ENCODE peak calls at places on chromosomes 3 and 15, in six cellular contexts. One of them, this sample, is unnamed.

GRCh38 chr3:113890256-113890900 is 51.8 kb downstream of the GRAMD1C start:
- DNase-seq in tibial artery: no peak
- DNase-seq in right lobe of liver: peak
- DNase-seq in heart left ventricle: no peak
- DNase-seq in fibroblast of mammary gland: no peak
- DNase-seq in DND-41: no peak
- DNase-seq in this sample: no peak

GRCh38 chr3:86814321-86814720 is 176.6 kb downstream of the VGLL3 start:
- DNase-seq in tibial artery: no peak
- DNase-seq in right lobe of liver: no peak
- DNase-seq in heart left ventricle: no peak
- DNase-seq in fibroblast of mammary gland: no peak
- DNase-seq in DND-41: no peak
- DNase-seq in this sample: no peak

GRCh38 chr15:93139436-93139835 is 50.4 kb upstream of the RGMA start:
- DNase-seq in tibial artery: no peak
- DNase-seq in right lobe of liver: no peak
- DNase-seq in heart left ventricle: no peak
- DNase-seq in fibroblast of mammary gland: no peak
- DNase-seq in DND-41: no peak
- DNase-seq in this sample: no peak

GRCh38 chr15:71679223-71680078 is 130.9 kb upstream of the NR2E3 start:
- DNase-seq in tibial artery: no peak
- DNase-seq in right lobe of liver: no peak
- DNase-seq in heart left ventricle: no peak
- DNase-seq in fibroblast of mammary gland: peak
- DNase-seq in DND-41: no peak
- DNase-seq in this sample: peak

GRCh38 chr15:69165637-69166025 is 5.2 kb downstream of the GLCE start:
- DNase-seq in tibial artery: no peak
- DNase-seq in right lobe of liver: no peak
- DNase-seq in heart left ventricle: no peak
- DNase-seq in fibroblast of mammary gland: no peak
- DNase-seq in DND-41: no peak
- DNase-seq in this sample: no peak

GRCh38 chr3:194176274-194176991 is 40.5 kb downstream of the HES1 start:
- DNase-seq in tibial artery: no peak
- DNase-seq in right lobe of liver: no peak
- DNase-seq in heart left ventricle: no peak
- DNase-seq in fibroblast of mammary gland: no peak
- DNase-seq in DND-41: no peak
- DNase-seq in this sample: no peak

GRCh38 chr15:31262901-31263671 is 63.5 kb upstream of the KLF13 start:
- DNase-seq in tibial artery: peak
- DNase-seq in right lobe of liver: peak
- DNase-seq in heart left ventricle: no peak
- DNase-seq in fibroblast of mammary gland: peak
- DNase-seq in DND-41: no peak
- DNase-seq in this sample: no peak

GRCh38 chr3:195072916-195073564 is 197.9 kb downstream of the XXYLT1 start:
- DNase-seq in tibial artery: peak
- DNase-seq in right lobe of liver: peak
- DNase-seq in heart left ventricle: peak
- DNase-seq in fibroblast of mammary gland: no peak
- DNase-seq in DND-41: no peak
- DNase-seq in this sample: peak

GRCh38 chr15:72178976-72179585 is 18.5 kb downstream of the GRAMD2A start:
- DNase-seq in tibial artery: no peak
- DNase-seq in right lobe of liver: no peak
- DNase-seq in heart left ventricle: no peak
- DNase-seq in fibroblast of mammary gland: no peak
- DNase-seq in DND-41: no peak
- DNase-seq in this sample: no peak

GRCh38 chr3:155382396-155383042 is 89.0 kb upstream of the STRIT1 start:
- DNase-seq in tibial artery: peak
- DNase-seq in right lobe of liver: peak
- DNase-seq in heart left ventricle: peak
- DNase-seq in fibroblast of mammary gland: peak
- DNase-seq in DND-41: peak
- DNase-seq in this sample: peak

GRCh38 chr3:43231276-43232000 is 54.9 kb upstream of the SNRK start:
- DNase-seq in tibial artery: no peak
- DNase-seq in right lobe of liver: no peak
- DNase-seq in heart left ventricle: no peak
- DNase-seq in fibroblast of mammary gland: no peak
- DNase-seq in DND-41: no peak
- DNase-seq in this sample: no peak

GRCh38 chr15:62417444-62417843 is 252.4 kb upstream of the C2CD4B start:
- DNase-seq in tibial artery: no peak
- DNase-seq in right lobe of liver: no peak
- DNase-seq in heart left ventricle: no peak
- DNase-seq in fibroblast of mammary gland: peak
- DNase-seq in DND-41: no peak
- DNase-seq in this sample: no peak

GRCh38 chr3:41881233-41881821 is 80.6 kb downstream of the ULK4 start:
- DNase-seq in tibial artery: no peak
- DNase-seq in right lobe of liver: no peak
- DNase-seq in heart left ventricle: no peak
- DNase-seq in fibroblast of mammary gland: peak
- DNase-seq in DND-41: peak
- DNase-seq in this sample: peak

GRCh38 chr3:113277414-113277813 is 66.1 kb downstream of the BOC start:
- DNase-seq in tibial artery: no peak
- DNase-seq in right lobe of liver: no peak
- DNase-seq in heart left ventricle: no peak
- DNase-seq in fibroblast of mammary gland: no peak
- DNase-seq in DND-41: no peak
- DNase-seq in this sample: no peak

GRCh38 chr3:4634894-4635293 is 141.7 kb downstream of the ITPR1 start:
- DNase-seq in tibial artery: no peak
- DNase-seq in right lobe of liver: no peak
- DNase-seq in heart left ventricle: no peak
- DNase-seq in fibroblast of mammary gland: no peak
- DNase-seq in DND-41: no peak
- DNase-seq in this sample: no peak

GRCh38 chr15:89486726-89487050 is 9.7 kb downstream of the RHCG start:
- DNase-seq in tibial artery: peak
- DNase-seq in right lobe of liver: peak
- DNase-seq in heart left ventricle: no peak
- DNase-seq in fibroblast of mammary gland: no peak
- DNase-seq in DND-41: no peak
- DNase-seq in this sample: no peak

DNA sequence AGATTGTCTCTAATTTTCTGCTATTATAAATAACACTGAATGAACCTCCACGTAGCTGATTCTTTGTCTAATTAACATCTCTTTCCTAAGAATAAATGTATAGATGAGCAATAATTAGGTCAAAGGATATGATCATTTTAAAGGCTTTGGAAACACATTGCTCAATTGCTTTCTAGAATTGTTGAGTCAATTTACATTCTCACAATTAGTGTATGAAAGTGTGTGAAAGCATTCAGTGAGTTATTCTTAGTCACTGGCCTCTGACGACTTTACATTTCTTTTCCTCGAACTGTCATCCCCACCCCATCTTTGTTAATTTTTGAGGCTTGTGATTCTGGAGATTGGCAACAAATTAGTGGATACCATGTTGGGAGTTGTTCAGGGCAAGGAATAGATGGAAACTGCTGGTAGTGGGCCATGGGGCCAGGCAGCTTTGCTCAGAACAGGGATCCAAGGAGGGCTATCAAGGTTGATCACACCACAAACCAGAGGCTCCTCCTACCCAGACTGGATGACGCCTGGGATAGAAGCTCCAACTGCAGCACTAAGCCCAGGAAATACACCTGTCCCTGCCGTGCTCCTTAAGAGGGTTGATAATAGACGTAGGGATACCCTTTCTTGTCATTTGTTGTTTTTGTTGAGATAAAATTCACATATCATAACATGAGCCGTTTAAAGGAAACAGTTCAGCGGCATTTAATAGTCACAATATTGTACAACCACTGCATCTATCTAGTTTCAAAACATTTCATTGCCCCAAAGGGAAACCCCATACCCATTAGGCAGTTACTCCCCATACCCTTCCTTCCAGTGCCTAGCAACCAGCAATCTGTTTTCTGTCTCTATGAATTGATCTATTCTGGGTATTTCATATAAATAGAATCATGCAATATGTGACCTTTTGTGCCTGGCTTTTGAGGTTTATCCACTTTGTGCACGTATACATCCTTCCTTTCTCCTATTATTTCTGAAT is 27.9 kb downstream of the EIF1B start:
- DNase-seq in tibial artery: no peak
- DNase-seq in right lobe of liver: no peak
- DNase-seq in heart left ventricle: no peak
- DNase-seq in fibroblast of mammary gland: no peak
- DNase-seq in DND-41: no peak
- DNase-seq in this sample: no peak
- H3K4me3 ChIP-seq in tibial artery: no peak
- H3K4me3 ChIP-seq in right lobe of liver: no peak
- H3K4me3 ChIP-seq in heart left ventricle: no peak
- H3K4me3 ChIP-seq in fibroblast of mammary gland: no peak
- H3K4me3 ChIP-seq in DND-41: no peak
- H3K4me3 ChIP-seq in this sample: no peak

DNA sequence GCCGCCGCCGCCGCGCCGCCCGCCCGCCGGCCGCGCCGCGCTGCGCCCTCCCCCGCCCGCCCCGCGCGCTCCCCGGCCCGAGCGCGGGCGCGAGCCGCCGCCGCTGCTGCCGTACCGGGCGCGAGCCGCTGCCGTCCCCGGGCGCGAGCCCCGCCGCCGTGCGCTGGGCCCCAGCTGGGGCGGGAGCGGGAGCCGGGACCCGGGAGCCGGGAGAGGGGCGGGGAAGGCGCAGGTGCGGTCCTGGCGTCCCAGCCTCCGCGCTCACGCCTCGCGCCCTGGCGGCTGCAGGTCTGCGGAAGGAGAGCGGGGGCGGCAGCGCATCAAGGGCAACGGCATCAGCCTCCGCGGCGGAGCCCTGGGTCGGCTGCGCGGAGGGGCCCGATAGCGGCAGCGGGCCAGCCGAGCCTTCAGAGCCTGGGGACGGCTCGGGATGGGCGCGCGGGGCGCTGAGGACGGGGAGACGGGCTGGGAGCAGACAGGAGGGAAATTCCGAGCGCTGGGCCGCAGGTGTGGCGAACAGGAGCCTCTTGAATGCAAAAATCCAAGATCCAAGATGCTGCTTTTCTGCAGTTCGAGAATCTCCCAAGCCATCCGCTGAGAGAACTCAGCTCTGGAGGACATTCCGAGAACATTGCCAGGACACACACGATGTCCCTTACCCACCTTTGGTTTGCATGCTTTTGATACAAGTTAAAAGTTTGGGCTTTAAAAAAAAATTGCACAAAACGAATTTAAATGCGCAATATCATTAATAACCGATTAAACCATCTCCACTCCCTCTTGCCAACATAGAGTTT is 251.1 kb downstream of the TJP1 start:
- DNase-seq in tibial artery: no peak
- DNase-seq in right lobe of liver: no peak
- DNase-seq in heart left ventricle: no peak
- DNase-seq in fibroblast of mammary gland: no peak
- DNase-seq in DND-41: no peak
- DNase-seq in this sample: no peak
- H3K4me3 ChIP-seq in tibial artery: peak
- H3K4me3 ChIP-seq in right lobe of liver: no peak
- H3K4me3 ChIP-seq in heart left ventricle: peak
- H3K4me3 ChIP-seq in fibroblast of mammary gland: no peak
- H3K4me3 ChIP-seq in DND-41: no peak
- H3K4me3 ChIP-seq in this sample: peak

GRCh38 chr3:129690406-129690805 is 83.9 kb upstream of the PLXND1 start:
- DNase-seq in tibial artery: no peak
- DNase-seq in right lobe of liver: no peak
- DNase-seq in heart left ventricle: peak
- DNase-seq in fibroblast of mammary gland: peak
- DNase-seq in DND-41: peak
- DNase-seq in this sample: no peak

GRCh38 chr3:129689036-129689435 is 82.6 kb upstream of the PLXND1 start:
- DNase-seq in tibial artery: no peak
- DNase-seq in right lobe of liver: no peak
- DNase-seq in heart left ventricle: no peak
- DNase-seq in fibroblast of mammary gland: no peak
- DNase-seq in DND-41: no peak
- DNase-seq in this sample: no peak

GRCh38 chr3:129687586-129688125 is 81.2 kb upstream of the PLXND1 start:
- DNase-seq in tibial artery: no peak
- DNase-seq in right lobe of liver: no peak
- DNase-seq in heart left ventricle: no peak
- DNase-seq in fibroblast of mammary gland: no peak
- DNase-seq in DND-41: no peak
- DNase-seq in this sample: no peak

GRCh38 chr3:129686941-129687340 is 80.5 kb upstream of the PLXND1 start:
- DNase-seq in tibial artery: no peak
- DNase-seq in right lobe of liver: no peak
- DNase-seq in heart left ventricle: no peak
- DNase-seq in fibroblast of mammary gland: no peak
- DNase-seq in DND-41: no peak
- DNase-seq in this sample: no peak

GRCh38 chr3:129688310-129688895 is 81.9 kb upstream of the PLXND1 start:
- DNase-seq in tibial artery: peak
- DNase-seq in right lobe of liver: peak
- DNase-seq in heart left ventricle: peak
- DNase-seq in fibroblast of mammary gland: peak
- DNase-seq in DND-41: no peak
- DNase-seq in this sample: peak
- H3K4me3 ChIP-seq in tibial artery: peak
- H3K4me3 ChIP-seq in right lobe of liver: peak
- H3K4me3 ChIP-seq in heart left ventricle: peak
- H3K4me3 ChIP-seq in fibroblast of mammary gland: no peak
- H3K4me3 ChIP-seq in DND-41: no peak
- H3K4me3 ChIP-seq in this sample: peak

GRCh38 chr3:47392933-47393332 is 12.1 kb downstream of the PTPN23 start:
- DNase-seq in tibial artery: no peak
- DNase-seq in right lobe of liver: no peak
- DNase-seq in heart left ventricle: no peak
- DNase-seq in fibroblast of mammary gland: no peak
- DNase-seq in DND-41: no peak
- DNase-seq in this sample: no peak
- H3K4me3 ChIP-seq in tibial artery: no peak
- H3K4me3 ChIP-seq in right lobe of liver: no peak
- H3K4me3 ChIP-seq in heart left ventricle: no peak
- H3K4me3 ChIP-seq in fibroblast of mammary gland: no peak
- H3K4me3 ChIP-seq in DND-41: no peak
- H3K4me3 ChIP-seq in this sample: no peak

DNA sequence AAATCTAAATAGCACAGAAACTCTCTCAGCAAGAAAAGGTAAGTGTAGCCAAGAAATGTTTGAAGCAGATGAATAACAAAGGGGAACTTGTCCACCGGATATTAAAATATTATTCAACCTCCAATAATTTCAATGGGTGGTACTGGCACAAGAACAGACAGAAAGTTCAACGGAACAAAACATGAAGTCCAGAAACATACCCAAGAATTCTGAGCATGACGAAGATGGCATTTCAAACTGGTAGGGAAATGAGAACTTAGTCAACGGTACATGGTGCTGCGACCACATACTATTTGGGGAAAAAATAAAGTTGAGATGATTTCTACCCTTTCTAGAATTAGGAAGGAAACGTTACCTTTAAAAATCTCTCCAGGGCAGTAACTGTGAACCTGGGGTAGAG is 5.5 kb downstream of the CHSY1 start:
- DNase-seq in tibial artery: no peak
- DNase-seq in right lobe of liver: no peak
- DNase-seq in heart left ventricle: no peak
- DNase-seq in fibroblast of mammary gland: peak
- DNase-seq in DND-41: no peak
- DNase-seq in this sample: no peak
- H3K4me3 ChIP-seq in tibial artery: no peak
- H3K4me3 ChIP-seq in right lobe of liver: no peak
- H3K4me3 ChIP-seq in heart left ventricle: no peak
- H3K4me3 ChIP-seq in fibroblast of mammary gland: no peak
- H3K4me3 ChIP-seq in DND-41: no peak
- H3K4me3 ChIP-seq in this sample: no peak

This sample was measured in uterus.